ENCODE peak calls at places on chromosome 4, in four cellular contexts. O is CD8-positive, alpha-beta memory T cell; E is brain microvascular endothelial cell; M is neural progenitor cell. A is an unnamed sample.

GRCh38 chr4:18980516-18981233 is 959.1 kb upstream of the LCORL start:
- DNase-seq in O (no peak), E (no peak), M (no peak), A (no peak)

GRCh38 chr4:100736651-100737450 is 219.0 kb upstream of the EMCN start:
- DNase-seq in O (no peak), E (peak), M (no peak), A (peak)

GRCh38 chr4:113837397-113837796 is 75.9 kb upstream of the CAMK2D start:
- DNase-seq in O (no peak), E (peak), M (no peak), A (peak)

GRCh38 chr4:18975916-18976610 is 954.5 kb upstream of the LCORL start:
- DNase-seq in O (no peak), E (no peak), M (no peak), A (no peak)

GRCh38 chr4:184061582-184061981 is 156.1 kb downstream of the ENPP6 start:
- DNase-seq in O (no peak), E (no peak), M (peak), A (no peak)

GRCh38 chr4:54545663-54546424 is 111.9 kb upstream of the KIT start:
- DNase-seq in O (no peak), E (no peak), M (no peak), A (no peak)

GRCh38 chr4:166078383-166078782 is 205.3 kb downstream of the TLL1 start:
- DNase-seq in O (no peak), E (no peak), M (no peak), A (no peak)

GRCh38 chr4:17103231-17103630 is 204.8 kb upstream of the LDB2 start:
- DNase-seq in O (no peak), E (peak), M (no peak), A (no peak)

GRCh38 chr4:103493450-103494159 is 226.2 kb downstream of the TACR3 start:
- DNase-seq in O (no peak), E (no peak), M (no peak), A (no peak)

GRCh38 chr4:158203929-158204328 is 6.4 kb upstream of the TMEM144 start:
- DNase-seq in O (no peak), E (no peak), M (no peak), A (no peak)

GRCh38 chr4:99148545-99148944 is 4.4 kb upstream of the ADH4 start:
- DNase-seq in O (no peak), E (no peak), M (no peak), A (no peak)

GRCh38 chr4:122481766-122482405 is 25.4 kb upstream of the IL2 start:
- DNase-seq in O (no peak), E (no peak), M (no peak), A (peak)

GRCh38 chr4:110119880-110120279 is 78.5 kb downstream of the ELOVL6 start:
- DNase-seq in O (no peak), E (no peak), M (no peak), A (no peak)

GRCh38 chr4:84167579-84167978 is 331.5 kb downstream of the NKX6-1 start:
- DNase-seq in O (no peak), E (no peak), M (peak), A (no peak)

GRCh38 chr4:15753786-15754185 is 24.3 kb upstream of the CD38 start:
- DNase-seq in O (no peak), E (peak), M (no peak), A (no peak)
- H3K4me3 ChIP-seq in O (no peak), E (no peak), M (no peak), A (no peak)

DNA sequence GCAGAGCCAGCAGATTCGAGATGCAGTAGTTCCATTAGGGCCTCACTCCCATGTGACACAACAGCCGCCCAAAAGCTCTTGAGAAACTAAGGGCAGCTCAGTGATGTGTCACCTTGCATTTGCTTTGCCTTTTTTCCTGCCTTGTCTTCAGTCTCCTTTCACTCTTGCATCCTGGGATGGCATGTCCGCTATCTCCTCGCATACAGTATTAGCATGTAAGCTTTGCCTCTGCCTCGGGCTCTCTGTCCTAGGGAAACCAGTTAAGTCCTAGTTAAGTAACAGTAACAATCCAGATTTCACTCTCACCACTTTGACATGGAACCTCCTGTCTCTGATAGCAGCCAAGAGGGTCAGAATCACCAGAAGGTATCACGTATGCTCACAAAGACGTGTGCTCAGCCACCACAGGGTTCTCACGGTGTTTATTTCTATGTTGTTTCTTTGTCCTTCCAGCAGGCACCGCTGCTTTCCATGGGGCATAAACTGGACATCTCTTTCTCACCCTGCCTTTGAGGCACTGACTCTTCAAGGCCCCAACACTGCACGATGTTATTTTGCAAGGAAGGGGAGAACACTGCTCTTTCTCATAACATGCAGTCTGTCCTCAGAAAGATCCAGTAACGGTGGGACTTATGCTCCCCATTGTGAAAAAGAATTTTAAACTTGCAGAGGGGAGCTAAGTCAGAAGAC is 26.7 kb upstream of the SORBS2 start:
- DNase-seq in O (no peak), E (peak), M (no peak), A (no peak)
- H3K4me3 ChIP-seq in O (no peak), E (no peak), M (no peak), A (no peak)

GRCh38 chr4:78556655-78557054 is 5.1 kb downstream of the ANXA3 start:
- DNase-seq in O (no peak), E (no peak), M (no peak), A (no peak)

GRCh38 chr4:78557841-78558240 is 6.3 kb downstream of the ANXA3 start:
- DNase-seq in O (no peak), E (no peak), M (no peak), A (no peak)

GRCh38 chr4:78560296-78560963 is 8.9 kb downstream of the ANXA3 start:
- DNase-seq in O (no peak), E (peak), M (no peak), A (peak)

GRCh38 chr4:78561677-78562076 is 10.1 kb downstream of the ANXA3 start:
- DNase-seq in O (no peak), E (no peak), M (no peak), A (no peak)

GRCh38 chr4:78558421-78558820 is 6.9 kb downstream of the ANXA3 start:
- DNase-seq in O (no peak), E (no peak), M (no peak), A (no peak)
- H3K4me3 ChIP-seq in O (no peak), E (no peak), M (no peak), A (no peak)

DNA sequence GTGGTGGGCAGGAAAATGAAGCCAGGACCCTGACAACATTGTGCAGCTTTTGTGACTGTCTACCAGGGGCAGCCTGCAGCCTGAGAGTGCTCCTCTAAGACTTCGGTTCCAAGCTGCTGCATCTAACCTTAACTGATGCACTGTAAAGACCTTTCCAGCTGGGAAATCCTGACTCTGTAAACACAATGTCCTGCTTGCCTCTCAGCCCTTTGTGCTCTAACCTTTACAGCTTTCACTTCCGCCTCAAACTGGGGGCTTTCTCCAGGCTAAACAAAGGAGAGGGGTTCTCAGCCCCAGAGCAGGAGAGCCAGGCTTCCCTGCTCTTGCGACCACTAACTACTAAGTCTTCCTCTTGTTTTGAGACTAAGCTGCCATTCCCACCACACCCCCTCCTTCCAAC is 19.3 kb upstream of the RASL11B start:
- DNase-seq in O (no peak), E (no peak), M (peak), A (no peak)
- H3K4me3 ChIP-seq in O (no peak), E (no peak), M (no peak), A (no peak)

DNA sequence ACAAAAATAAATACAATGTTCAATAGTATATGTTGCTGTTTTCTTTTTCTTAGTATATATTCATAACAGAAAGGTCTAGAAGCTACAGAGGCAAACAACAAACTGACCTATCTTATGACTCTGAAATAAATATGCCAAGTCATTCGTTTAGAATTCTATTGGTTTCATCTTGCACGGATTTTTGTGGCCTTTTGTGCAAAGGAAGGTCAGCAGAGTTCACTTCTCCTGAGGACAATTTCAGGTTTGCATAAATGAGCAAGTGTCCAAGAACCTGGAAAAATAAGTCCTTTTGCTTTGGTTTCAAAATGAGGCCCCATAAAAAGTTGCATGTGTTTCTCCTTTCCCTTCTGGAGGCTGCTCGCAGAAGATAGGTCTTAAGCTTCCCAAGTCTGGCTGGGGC is 156.9 kb downstream of the APBB2 start:
- DNase-seq in O (no peak), E (peak), M (no peak), A (no peak)
- H3K4me3 ChIP-seq in O (no peak), E (no peak), M (no peak), A (no peak)

GRCh38 chr4:72567036-72567435 is 2.0 kb downstream of the ADAMTS3 start:
- DNase-seq in O (no peak), E (no peak), M (no peak), A (no peak)
- H3K4me3 ChIP-seq in O (no peak), E (peak), M (peak), A (peak)

GRCh38 chr4:41539711-41540110 is 1.8 kb downstream of the LIMCH1 start:
- DNase-seq in O (no peak), E (no peak), M (no peak), A (no peak)
- H3K4me3 ChIP-seq in O (no peak), E (no peak), M (no peak), A (no peak)

A was measured in retinal pigment epithelial cell.